ENCODE peak calls at places on chromosomes 3 and 15, in eight cellular contexts. Q, L, T, S, W, B, Y and F are unnamed samples.

GRCh38 chr15:55800216-55800615 is 57.3 kb upstream of the PRTG start:
- DNase-seq in B (no peak), T (no peak), Q (no peak), S (no peak), L (no peak), W (no peak), Y (no peak), F (no peak)

GRCh38 chr3:72448858-72449257 is 399.4 kb downstream of the SHQ1 start:
- DNase-seq in S (no peak), W (no peak), Q (no peak), L (peak; percentile 6), T (peak; percentile 52), Y (no peak), B (no peak), F (no peak)

GRCh38 chr15:46266691-46267090 is 631.9 kb downstream of the SQOR start:
- DNase-seq in S (no peak), T (no peak), B (no peak), W (no peak), Q (no peak), L (no peak), Y (no peak), F (peak; percentile 24)

GRCh38 chr3:40679289-40679688 is 154.5 kb downstream of the ZNF621 start:
- DNase-seq in Q (no peak), W (no peak), T (no peak), S (no peak), L (no peak), B (no peak), Y (no peak), F (no peak)

GRCh38 chr15:77515613-77516012 is 94.9 kb downstream of the HMG20A start:
- DNase-seq in B (no peak), L (no peak), Y (no peak), W (no peak), T (no peak), S (no peak), Q (peak; percentile 15), F (no peak)

GRCh38 chr3:142947799-142948575 is 15.5 kb downstream of the PAQR9 start:
- DNase-seq in S (no peak), W (no peak), Q (no peak), Y (no peak), B (no peak), T (peak; percentile 50), L (no peak), F (no peak)

GRCh38 chr3:159532577-159532976 is 456.1 kb upstream of the IL12A start:
- DNase-seq in Y (no peak), B (no peak), Q (no peak), L (no peak), T (no peak), S (no peak), W (no peak), F (no peak)

GRCh38 chr3:38003371-38003816 is 12.8 kb downstream of the VILL start:
- DNase-seq in L (peak; percentile 69), S (peak; percentile 28), Y (no peak), W (peak; percentile 71), Q (peak; percentile 81), T (peak; percentile 48), B (no peak), F (peak; percentile 68)

GRCh38 chr3:161560006-161560637 is 63.5 kb downstream of the OTOL1 start:
- DNase-seq in T (peak; percentile 68), S (peak; percentile 61), B (peak; percentile 4), W (peak; percentile 5), L (peak; percentile 78), Y (no peak), Q (no peak), F (no peak)

GRCh38 chr3:171101982-171102610 is 75.6 kb upstream of the SLC2A2 start:
- DNase-seq in S (peak; percentile 72), Y (no peak), L (no peak), B (no peak), Q (no peak), T (peak; percentile 53), W (no peak), F (no peak)

GRCh38 chr3:171236586-171237120 is 210.1 kb upstream of the SLC2A2 start:
- DNase-seq in B (no peak), Q (no peak), L (no peak), S (no peak), Y (no peak), W (no peak), T (no peak), F (no peak)

GRCh38 chr3:175121225-175121624 is 262.1 kb downstream of the NAALADL2 start:
- DNase-seq in W (no peak), T (peak; percentile 44), Y (no peak), S (no peak), B (no peak), L (peak; percentile 67), Q (no peak), F (no peak)

GRCh38 chr3:54856271-54856670 is 71.6 kb downstream of the LRTM1 start:
- DNase-seq in B (no peak), Y (no peak), L (no peak), T (no peak), Q (no peak), W (no peak), S (no peak), F (no peak)

GRCh38 chr3:123629747-123630047 is 44.8 kb upstream of the HACD2 start:
- DNase-seq in Q (no peak), S (no peak), W (no peak), T (no peak), Y (no peak), L (no peak), B (no peak), F (no peak)
- TF ChIP-seq CTCF in Q (no peak), S (no peak), W (no peak), T (no peak), Y (no peak), L (no peak), B (no peak), F (no peak)

GRCh38 chr3:151421956-151422355 is 37.4 kb upstream of the P2RY12 start:
- DNase-seq in B (no peak), Y (no peak), Q (no peak), L (no peak), W (no peak), S (no peak), T (no peak), F (no peak)
- TF ChIP-seq CTCF in B (no peak), Y (no peak), Q (no peak), L (no peak), W (no peak), S (no peak), T (no peak), F (no peak)

DNA sequence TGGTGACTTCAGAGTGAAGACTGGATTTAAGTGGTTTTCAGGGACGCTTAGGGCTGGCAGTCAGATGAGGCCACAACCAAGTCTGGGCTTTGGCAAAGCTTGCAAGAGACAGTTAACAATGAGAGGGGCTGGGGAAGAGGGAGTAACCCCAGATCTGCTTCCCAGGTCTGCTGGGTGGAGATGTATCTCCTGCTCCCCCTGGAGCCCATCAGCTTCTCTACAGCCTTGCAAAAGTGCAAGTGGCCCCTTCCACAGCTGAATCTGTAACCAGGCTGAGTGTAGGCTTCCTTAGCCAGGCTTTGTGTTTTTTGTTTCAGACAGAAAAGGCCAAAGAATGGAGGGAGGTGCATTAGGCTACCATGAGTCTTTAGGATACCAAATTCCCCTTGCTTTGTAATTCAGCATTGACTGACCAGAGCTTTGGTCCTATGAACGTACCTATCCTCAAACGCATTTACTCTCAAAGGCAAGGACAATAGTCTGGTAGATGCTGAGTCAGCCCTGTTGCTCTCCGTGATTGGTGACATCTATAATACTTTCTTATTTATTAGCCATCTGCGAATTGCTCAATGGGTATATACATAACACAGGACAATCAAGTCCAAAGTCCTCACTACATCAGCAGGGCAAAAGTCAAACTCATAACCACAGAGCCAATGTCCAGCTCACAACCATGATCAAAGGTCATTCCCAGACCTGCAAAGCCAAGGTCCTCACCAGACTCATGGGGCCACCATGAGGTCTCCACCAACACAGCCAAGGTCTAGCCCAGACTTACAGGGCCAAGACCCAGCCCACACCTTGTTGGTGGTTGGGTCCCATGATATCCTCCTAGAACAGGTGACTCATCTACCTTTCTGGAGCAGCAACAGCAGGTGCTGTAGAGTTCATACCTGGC is 17.1 kb downstream of the CCDC13 start:
- DNase-seq in L (no peak), B (no peak), S (peak; percentile 59), Y (no peak), T (peak; percentile 31), W (peak; percentile 32), Q (no peak), F (no peak)
- TF ChIP-seq CTCF in L (no peak), B (peak; percentile 69), S (peak; percentile 75), Y (peak; percentile 49), T (peak; percentile 11), W (peak; percentile 36), Q (peak; percentile 40), F (peak; percentile 51)

DNA sequence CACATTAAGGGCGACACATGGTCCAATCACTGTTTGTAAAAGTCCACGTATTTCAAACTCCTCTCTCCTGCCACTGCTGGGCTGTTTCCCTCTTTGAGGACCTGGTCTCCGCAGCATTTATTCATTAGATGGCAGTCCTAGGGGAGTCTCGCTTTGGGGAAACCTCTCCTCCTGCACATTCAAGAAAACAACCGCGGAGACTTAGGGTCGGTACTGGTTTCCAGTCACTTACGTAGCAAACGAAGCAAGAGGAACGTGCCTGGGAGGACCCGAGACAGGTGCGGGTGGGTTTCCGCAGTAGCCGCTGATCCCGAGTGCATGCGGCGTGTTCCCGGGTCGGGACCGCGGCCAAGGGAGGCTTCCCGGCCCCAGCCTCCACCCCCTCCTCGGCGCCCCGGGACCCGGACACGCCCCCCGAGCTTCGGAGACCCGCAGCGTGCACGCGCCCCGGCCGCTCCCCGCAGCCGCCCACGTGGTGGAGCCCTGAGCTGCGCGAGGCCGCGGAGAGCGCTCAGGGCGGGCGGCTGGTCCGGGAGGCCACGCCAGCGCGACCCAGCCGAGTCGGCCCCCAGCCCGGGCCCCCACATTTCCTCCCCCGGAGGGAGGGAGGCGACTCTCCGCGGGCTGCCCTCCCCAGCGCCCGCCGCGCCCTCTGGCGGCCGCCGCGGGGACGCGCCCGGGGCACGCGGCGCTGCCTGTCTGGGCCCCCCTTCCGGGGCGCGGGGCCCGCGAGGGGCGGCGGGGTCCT is 1.1 kb upstream of the IGF1R start:
- DNase-seq in W (peak; percentile 89), B (no peak), L (peak; percentile 90), S (peak; percentile 64), Q (peak; percentile 83), T (no peak), Y (no peak), F (no peak)
- TF ChIP-seq CTCF in W (peak; percentile 60), B (no peak), L (peak; percentile 69), S (no peak), Q (peak; percentile 82), T (peak; percentile 76), Y (peak; percentile 26), F (peak; percentile 30)

GRCh38 chr15:95134306-95135100 is 903.1 kb downstream of the MCTP2 start:
- DNase-seq in W (no peak), Q (no peak), T (no peak), B (no peak), Y (no peak), L (no peak), S (peak; percentile 36), F (no peak)

GRCh38 chr15:95129589-95129988 is 898.2 kb downstream of the MCTP2 start:
- DNase-seq in Q (no peak), T (no peak), B (no peak), L (no peak), W (no peak), Y (no peak), S (peak; percentile 83), F (no peak)

GRCh38 chr15:95127356-95127755 is 896.0 kb downstream of the MCTP2 start:
- DNase-seq in L (no peak), Q (no peak), B (no peak), S (no peak), W (no peak), T (no peak), Y (peak; percentile 55), F (no peak)

GRCh38 chr15:95131071-95131683 is 899.8 kb downstream of the MCTP2 start:
- DNase-seq in L (no peak), Q (no peak), S (no peak), Y (no peak), B (no peak), W (no peak), T (no peak), F (no peak)

GRCh38 chr15:95132774-95133173 is 901.4 kb downstream of the MCTP2 start:
- DNase-seq in Q (no peak), B (no peak), T (peak; percentile 12), L (no peak), S (peak; percentile 56), W (no peak), Y (peak; percentile 63), F (no peak)
- TF ChIP-seq CTCF in Q (no peak), B (no peak), T (no peak), L (no peak), S (no peak), W (no peak), Y (no peak), F (no peak)